ENCODE peak calls at places on chromosomes 7 and 10, in six cellular contexts. N, P, L, X, C and S are unnamed samples.
A peak's percentile ranks its signal among the peaks of the same experiment; 100 is the strongest.

GRCh38 chr10:70656489-70656888 is 15.8 kb upstream of the ADAMTS14 start:
- DNase-seq in L (peak; percentile 6), N (no peak), P (peak; percentile 71), X (no peak), C (peak; percentile 92), S (no peak)

GRCh38 chr10:129968937-129969527 is 5.0 kb upstream of the EBF3 start:
- DNase-seq in N (no peak), L (peak; percentile 36), C (peak; percentile 71), P (peak; percentile 65), X (no peak), S (no peak)

GRCh38 chr10:101725843-101726242 is 30.9 kb upstream of the FBXW4 start:
- DNase-seq in N (no peak), L (no peak), C (no peak), X (no peak), P (no peak), S (no peak)

GRCh38 chr10:31707578-31708411 is 220.8 kb downstream of the ARHGAP12 start:
- DNase-seq in X (no peak), P (peak; percentile 89), C (peak; percentile 67), N (no peak), L (peak; percentile 96), S (no peak)

GRCh38 chr10:66239062-66239461 is 686.8 kb upstream of the LRRTM3 start:
- DNase-seq in L (no peak), C (no peak), X (no peak), P (no peak), N (no peak), S (no peak)

GRCh38 chr7:7779888-7780287 is 61.5 kb upstream of the RPA3 start:
- DNase-seq in N (no peak), P (no peak), L (peak; percentile 47), X (no peak), C (no peak), S (no peak)

GRCh38 chr10:69876931-69877330 is 75.2 kb downstream of the COL13A1 start:
- DNase-seq in X (no peak), P (no peak), N (no peak), C (no peak), L (no peak), S (no peak)

GRCh38 chr10:132848306-132848705 is 62.4 kb upstream of the NKX6-2 start:
- DNase-seq in C (no peak), X (peak; percentile 16), P (peak; percentile 18), N (no peak), L (no peak), S (no peak)

GRCh38 chr10:94299417-94299816 is 63.3 kb downstream of the NOC3L start:
- DNase-seq in C (peak; percentile 66), L (no peak), X (no peak), N (peak; percentile 9), P (no peak), S (no peak)

GRCh38 chr10:23512355-23513058 is 73.6 kb downstream of the OTUD1 start:
- DNase-seq in N (no peak), X (no peak), L (no peak), P (no peak), C (peak; percentile 61), S (no peak)

GRCh38 chr7:38453187-38453586 is 178.0 kb downstream of the AMPH start:
- DNase-seq in C (peak; percentile 8), X (no peak), N (no peak), L (no peak), P (no peak), S (no peak)

GRCh38 chr7:110754649-110755048 is 336.3 kb upstream of the LRRN3 start:
- DNase-seq in L (no peak), C (no peak), N (no peak), P (no peak), X (no peak), S (no peak)

GRCh38 chr10:48476279-48476982 is 128.4 kb downstream of the ARHGAP22 start:
- DNase-seq in N (no peak), P (no peak), L (peak; percentile 71), C (no peak), X (no peak), S (no peak)

GRCh38 chr7:47498229-47499056 is 83.5 kb downstream of the TNS3 start:
- DNase-seq in X (no peak), N (no peak), L (no peak), P (peak; percentile 56), C (no peak), S (no peak)

GRCh38 chr10:34109952-34110702 is 705.0 kb downstream of the PARD3 start:
- DNase-seq in P (no peak), C (no peak), N (no peak), X (no peak), L (no peak), S (no peak)

GRCh38 chr7:2529161-2530075 is 9.8 kb downstream of the LFNG start:
- DNase-seq in L (peak; percentile 44), X (no peak), C (peak; percentile 77), P (peak; percentile 93), N (peak; percentile 57), S (peak; percentile 80)

GRCh38 chr7:2841907-2842306 is 2.2 kb downstream of the GNA12 start:
- DNase-seq in N (no peak), X (no peak), P (no peak), C (no peak), L (no peak), S (no peak)

GRCh38 chr10:93072225-93072712 is 1.4 kb upstream of the CYP26A1 start:
- DNase-seq in L (no peak), C (no peak), P (no peak), X (no peak), N (no peak), S (no peak)

GRCh38 chr10:118903691-118904090 is 125.8 kb upstream of the NANOS1 start:
- DNase-seq in C (no peak), N (no peak), X (no peak), P (no peak), L (no peak), S (no peak)

GRCh38 chr10:110398419-110399162 is 93.9 kb upstream of the SMNDC1 start:
- DNase-seq in X (peak; percentile 89), L (peak; percentile 99), C (peak; percentile 96), N (no peak), P (peak; percentile 76), S (no peak)

GRCh38 chr10:48740023-48740707 is 55.5 kb downstream of the WDFY4 start:
- DNase-seq in P (no peak), N (no peak), X (no peak), C (no peak), L (no peak), S (no peak)

GRCh38 chr10:103316087-103316486 is 34.9 kb downstream of the PCGF6 start:
- DNase-seq in X (no peak), L (no peak), P (no peak), C (no peak), N (no peak), S (no peak)

GRCh38 chr7:29297194-29297890 is 102.8 kb downstream of the CHN2 start:
- DNase-seq in N (no peak), P (no peak), L (no peak), X (no peak), C (no peak), S (no peak)

GRCh38 chr10:93907049-93907448 is 13.3 kb downstream of the SLC35G1 start:
- DNase-seq in L (no peak), C (no peak), N (no peak), X (no peak), P (no peak), S (no peak)

GRCh38 chr7:5549096-5549896 is 125.7 kb upstream of the TNRC18 start:
- DNase-seq in N (no peak), L (peak; percentile 38), C (peak; percentile 58), X (peak; percentile 83), P (no peak), S (no peak)

GRCh38 chr10:99941942-99942835 is 67.6 kb downstream of the DNMBP start:
- DNase-seq in N (no peak), C (peak; percentile 52), P (no peak), L (no peak), X (no peak), S (no peak)

GRCh38 chr7:87966271-87966670 is 32.2 kb downstream of the ADAM22 start:
- DNase-seq in L (no peak), N (no peak), C (no peak), X (no peak), P (no peak), S (no peak)

GRCh38 chr7:139958599-139959380 is 104.0 kb downstream of the PARP12 start:
- DNase-seq in L (no peak), N (no peak), P (no peak), X (no peak), C (peak; percentile 47), S (no peak)

GRCh38 chr10:78952686-78953085 is 116.1 kb upstream of the ZMIZ1 start:
- DNase-seq in P (peak; percentile 77), L (no peak), N (no peak), C (peak; percentile 87), X (no peak), S (no peak)

DNA sequence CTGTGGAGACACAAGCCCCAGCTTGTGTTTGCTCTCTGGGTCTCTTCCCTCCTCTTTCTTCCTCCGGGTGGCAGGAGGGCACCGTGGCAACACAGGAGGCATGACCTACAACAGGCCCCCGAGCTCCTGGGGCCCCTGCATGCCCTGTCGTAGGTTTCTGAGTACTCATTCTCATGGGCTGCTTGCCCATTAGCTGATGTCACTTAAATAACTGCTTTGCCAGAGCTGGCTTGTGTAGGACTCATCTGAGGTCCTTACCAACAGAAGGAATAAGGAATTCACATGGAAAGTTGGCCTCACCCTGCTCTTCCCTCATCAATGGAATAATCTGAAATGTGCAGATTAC is 298.0 kb upstream of the PRKCQ start:
- DNase-seq in L (no peak), N (no peak), P (no peak), C (no peak), X (no peak), S (no peak)
- H3K27me3 ChIP-seq in L (no peaks in the 10 kb centered on the region), N (no peaks in the 10 kb centered on the region), P (no peaks in the 10 kb centered on the region), C (peaks cover 43% of the 10 kb centered on the region), X (peaks cover 40% of the 10 kb centered on the region), S (peaks cover 3% of the 10 kb centered on the region)

GRCh38 chr7:158413962-158414961 is 173.4 kb downstream of the PTPRN2 start:
- DNase-seq in C (no peak), P (no peak), L (no peak), N (no peak), X (peak; percentile 35), S (no peak)
- H3K4me1 ChIP-seq in C (no peaks in the 10 kb centered on the region), P (no peaks in the 10 kb centered on the region), L (no peaks in the 10 kb centered on the region), N (no peaks in the 10 kb centered on the region), X (no peaks in the 10 kb centered on the region), S (no peaks in the 10 kb centered on the region)

GRCh38 chr7:100572949-100573675 is 588 bp downstream of the SAP25 start:
- DNase-seq in P (peak; percentile 45), N (no peak), L (no peak), X (no peak), C (no peak), S (no peak)
- H3K27me3 ChIP-seq in P (no peaks in the 10 kb centered on the region), N (no peaks in the 10 kb centered on the region), L (no peaks in the 10 kb centered on the region), X (no peaks in the 10 kb centered on the region), C (peaks cover 8% of the 10 kb centered on the region), S (no peaks in the 10 kb centered on the region)

GRCh38 chr10:95531041-95531809 is 29.9 kb downstream of the SORBS1 start:
- DNase-seq in X (no peak), P (no peak), N (no peak), L (peak; percentile 76), C (no peak), S (no peak)
- H3K4me1 ChIP-seq in X (peaks cover 10% of the 10 kb centered on the region), P (peaks cover 30% of the 10 kb centered on the region), N (no peaks in the 10 kb centered on the region), L (peaks cover 27% of the 10 kb centered on the region), C (peaks cover 5% of the 10 kb centered on the region), S (no peaks in the 10 kb centered on the region)